ENCODE peak calls at places on chromosomes 12 and 14, in four cellular contexts. Y is HepG2, F is HCT116, L is SK-N-SH. U is an unnamed sample.

GRCh38 chr12:102920271-102920670 is 3.2 kb upstream of the PAH start:
- DNase-seq in Y (peak), F (no peak), L (no peak), U (no peak)

GRCh38 chr12:5588231-5588995 is 156.5 kb downstream of the NTF3 start:
- DNase-seq in Y (no peak), F (no peak), L (no peak), U (no peak)

GRCh38 chr14:38342803-38343202 is 86.9 kb upstream of the CLEC14A start:
- DNase-seq in Y (no peak), F (no peak), L (no peak), U (no peak)

GRCh38 chr14:73728106-73729014 is 14.2 kb upstream of the PNMA1 start:
- DNase-seq in Y (peak), F (peak), L (peak), U (peak)

GRCh38 chr14:55129428-55130193 is 559 bp downstream of the LGALS3 start:
- DNase-seq in Y (peak), F (no peak), L (peak), U (peak)

GRCh38 chr12:79067977-79068376 is 203.4 kb downstream of the SYT1 start:
- DNase-seq in Y (no peak), F (no peak), L (no peak), U (no peak)

GRCh38 chr12:51345681-51346080 is 798 bp downstream of the CELA1 start:
- DNase-seq in Y (no peak), F (no peak), L (no peak), U (peak)

GRCh38 chr12:92583910-92584309 is 118.9 kb upstream of the PLEKHG7 start:
- DNase-seq in Y (no peak), F (no peak), L (no peak), U (no peak)

GRCh38 chr12:99087278-99087677 is 442.2 kb downstream of the APAF1 start:
- DNase-seq in Y (no peak), F (no peak), L (no peak), U (no peak)

GRCh38 chr12:77734489-77734888 is 96.2 kb upstream of the NAV3 start:
- DNase-seq in Y (no peak), F (no peak), L (no peak), U (no peak)

GRCh38 chr12:129696952-129697351 is 206.9 kb downstream of the TMEM132D start:
- DNase-seq in Y (no peak), F (no peak), L (no peak), U (no peak)

GRCh38 chr12:76595056-76595455 is 35.5 kb upstream of the OSBPL8 start:
- DNase-seq in Y (no peak), F (no peak), L (no peak), U (no peak)

GRCh38 chr12:95240556-95240955 is 22.9 kb downstream of the VEZT start:
- DNase-seq in Y (no peak), F (no peak), L (no peak), U (no peak)

GRCh38 chr12:48180857-48181495 is 2.5 kb upstream of the CCDC184 start:
- DNase-seq in Y (no peak), F (no peak), L (no peak), U (no peak)

GRCh38 chr12:31833541-31833840 is 104.7 kb upstream of the AMN1 start:
- DNase-seq in Y (no peak), F (no peak), L (no peak), U (no peak)

GRCh38 chr12:111322336-111323250 is 46.3 kb downstream of the PHETA1 start:
- DNase-seq in Y (no peak), F (no peak), L (no peak), U (no peak)

GRCh38 chr14:92728781-92729364 is 19.6 kb downstream of the LGMN start:
- DNase-seq in Y (no peak), F (no peak), L (no peak), U (no peak)

GRCh38 chr14:93772263-93772662 is 16.0 kb downstream of the PRIMA1 start:
- DNase-seq in Y (no peak), F (no peak), L (no peak), U (no peak)

GRCh38 chr14:105168496-105168978 is at the start of gene JAG2:
- DNase-seq in Y (no peak), F (no peak), L (peak), U (no peak)

GRCh38 chr12:93223440-93224426 is 154.0 kb upstream of the NUDT4 start:
- DNase-seq in Y (no peak), F (no peak), L (no peak), U (no peak)

GRCh38 chr12:89040146-89040964 is 311.9 kb downstream of the DUSP6 start:
- DNase-seq in Y (no peak), F (no peak), L (no peak), U (no peak)

GRCh38 chr12:76551482-76551888 is 8.1 kb downstream of the OSBPL8 start:
- DNase-seq in Y (no peak), F (no peak), L (no peak), U (peak)

GRCh38 chr12:117045998-117046374 is 53.2 kb downstream of the TESC start:
- DNase-seq in Y (peak), F (no peak), L (peak), U (peak)

GRCh38 chr14:88823968-88824313 is 510 bp upstream of the TTC8 start:
- DNase-seq in Y (no peak), F (no peak), L (no peak), U (no peak)

GRCh38 chr14:99590746-99591555 is 13.1 kb downstream of the CCDC85C start:
- DNase-seq in Y (no peak), F (no peak), L (peak), U (no peak)

GRCh38 chr14:76987956-76988520 is 40.5 kb downstream of the IRF2BPL start:
- DNase-seq in Y (no peak), F (no peak), L (no peak), U (no peak)

GRCh38 chr12:66735275-66735674 is 56.4 kb upstream of the GRIP1 start:
- DNase-seq in Y (no peak), F (no peak), L (no peak), U (no peak)

GRCh38 chr14:67999290-67999689 is 179.7 kb downstream of the RAD51B start:
- DNase-seq in Y (no peak), F (no peak), L (no peak), U (no peak)
- TF ChIP-seq ELF1 in Y (no peak), F (no peak), L (no peak), U (no peak)

GRCh38 chr12:119902084-119902509 is 25.0 kb upstream of the CIT start:
- DNase-seq in Y (peak), F (peak), L (peak), U (peak)
- TF ChIP-seq ELF1 in Y (no peak), F (no peak), L (no peak), U (peak)

GRCh38 chr14:100733152-100733850 is 6.6 kb downstream of the DLK1 start:
- DNase-seq in Y (no peak), F (no peak), L (peak), U (no peak)
- TF ChIP-seq ELF1 in Y (no peak), F (no peak), L (no peak), U (no peak)

GRCh38 chr12:80241576-80242273 is 142.4 kb downstream of the OTOGL start:
- DNase-seq in Y (no peak), F (no peak), L (no peak), U (no peak)
- TF ChIP-seq ELF1 in Y (no peak), F (no peak), L (no peak), U (no peak)

GRCh38 chr12:112913038-112913688 is 6.4 kb downstream of the OAS1 start:
- DNase-seq in Y (no peak), F (no peak), L (no peak), U (no peak)

GRCh38 chr12:112916270-112916669 is 9.5 kb downstream of the OAS1 start:
- DNase-seq in Y (no peak), F (no peak), L (no peak), U (no peak)

GRCh38 chr12:112924986-112925385 is 13.3 kb upstream of the OAS3 start:
- DNase-seq in Y (peak), F (no peak), L (no peak), U (no peak)

GRCh38 chr12:112919131-112919530 is 12.4 kb downstream of the OAS1 start:
- DNase-seq in Y (no peak), F (no peak), L (no peak), U (no peak)
- TF ChIP-seq ELF1 in Y (no peak), F (no peak), L (no peak), U (no peak)